ENCODE peak calls at places on chromosomes 5 and 9, in five cellular contexts. T is HCT116, N is GM12878, M is SK-N-SH, E is K562. Q is an unnamed sample.

GRCh38 chr9:93141771-93142483 is 7.9 kb upstream of the NINJ1 start:
- DNase-seq in E (no peak), M (no peak), N (no peak), T (no peak), Q (no peak)

GRCh38 chr9:98219794-98220370 is 27.4 kb upstream of the CORO2A start:
- DNase-seq in T (no peak), M (no peak), N (no peak), E (no peak), Q (no peak)

GRCh38 chr5:145834917-145835838 is at the start of gene PRELID2:
- DNase-seq in T (peak), N (peak), M (peak), E (peak), Q (peak)

GRCh38 chr9:121239071-121239470 is 28.9 kb upstream of the GSN start:
- DNase-seq in T (no peak), M (no peak), E (no peak), N (no peak), Q (no peak)

GRCh38 chr9:115291841-115292240 is 173.9 kb upstream of the TNC start:
- DNase-seq in T (no peak), N (no peak), M (no peak), E (no peak), Q (no peak)

GRCh38 chr5:132215329-132215728 is 12.3 kb downstream of the P4HA2 start:
- DNase-seq in M (peak), N (no peak), E (no peak), T (no peak), Q (no peak)

GRCh38 chr9:38108326-38108725 is 39.3 kb upstream of the SHB start:
- DNase-seq in E (no peak), T (no peak), M (no peak), N (no peak), Q (no peak)

GRCh38 chr5:76790632-76791290 is 28.1 kb upstream of the F2RL1 start:
- DNase-seq in T (peak), M (peak), E (no peak), N (no peak), Q (no peak)

GRCh38 chr5:35285011-35285410 is 54.7 kb upstream of the PRLR start:
- DNase-seq in N (no peak), T (no peak), M (no peak), E (no peak), Q (peak)

GRCh38 chr5:25362799-25363198 is 718.0 kb upstream of the CDH10 start:
- DNase-seq in T (no peak), N (no peak), E (no peak), M (no peak), Q (no peak)

GRCh38 chr5:172778223-172778814 is 7.3 kb upstream of the DUSP1 start:
- DNase-seq in M (no peak), E (peak), T (peak), N (no peak), Q (no peak)

DNA sequence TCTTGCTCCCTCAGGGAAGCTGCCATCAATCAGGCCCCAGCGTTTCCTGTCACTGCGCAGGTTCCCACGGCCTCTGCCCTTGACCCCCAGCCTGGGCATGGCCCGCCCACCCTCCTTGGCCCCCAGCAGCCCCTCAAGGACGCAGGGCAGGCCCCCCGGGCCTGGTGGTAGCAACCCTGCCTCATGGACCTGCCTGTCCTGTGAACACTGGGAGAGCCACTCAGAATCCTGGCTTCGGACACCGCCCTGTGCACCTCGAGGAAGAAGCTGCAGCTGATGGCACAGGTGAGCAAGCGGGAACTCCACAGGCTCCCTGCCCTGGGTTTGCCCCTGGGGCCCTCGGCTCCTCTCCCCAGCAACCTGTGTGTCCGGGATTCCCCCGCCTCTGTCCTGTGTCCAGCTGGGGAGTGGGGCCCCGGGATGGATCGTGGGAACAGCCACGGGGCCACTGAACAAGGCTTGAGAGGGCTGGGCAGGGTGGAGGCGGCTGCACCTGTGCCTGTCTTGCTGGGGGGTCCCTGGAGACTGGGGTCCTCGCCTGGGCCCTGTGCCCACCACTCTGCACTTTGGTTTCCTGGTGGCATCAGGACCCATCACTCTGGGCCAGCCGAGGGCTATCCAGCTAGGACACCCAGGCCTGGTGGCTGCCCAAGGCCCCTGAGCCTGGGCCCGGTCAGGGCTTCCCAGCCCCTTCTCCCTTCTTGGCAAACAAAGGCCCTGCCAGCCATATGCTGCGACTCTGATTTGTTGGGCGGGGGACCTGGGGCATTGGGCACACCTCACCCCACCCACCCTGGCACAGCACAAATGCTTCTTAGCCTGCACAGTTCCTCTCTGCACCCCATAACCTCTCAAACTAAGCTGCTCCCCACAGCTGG is 33.5 kb upstream of the EGFL7 start:
- DNase-seq in M (no peak), E (no peak), N (no peak), T (no peak), Q (no peak)
- TF ChIP-seq JUND in M (no peak), E (no peak), N (no peak), T (no peak), Q (no peak)

GRCh38 chr5:11048760-11049159 is 287.7 kb upstream of the DAP start:
- DNase-seq in M (no peak), E (no peak), N (no peak), T (no peak), Q (no peak)

GRCh38 chr5:11050596-11051304 is 289.7 kb upstream of the DAP start:
- DNase-seq in N (no peak), T (no peak), E (no peak), M (no peak), Q (no peak)

GRCh38 chr5:11056560-11056959 is 295.5 kb upstream of the DAP start:
- DNase-seq in T (no peak), N (no peak), E (no peak), M (no peak), Q (no peak)

DNA sequence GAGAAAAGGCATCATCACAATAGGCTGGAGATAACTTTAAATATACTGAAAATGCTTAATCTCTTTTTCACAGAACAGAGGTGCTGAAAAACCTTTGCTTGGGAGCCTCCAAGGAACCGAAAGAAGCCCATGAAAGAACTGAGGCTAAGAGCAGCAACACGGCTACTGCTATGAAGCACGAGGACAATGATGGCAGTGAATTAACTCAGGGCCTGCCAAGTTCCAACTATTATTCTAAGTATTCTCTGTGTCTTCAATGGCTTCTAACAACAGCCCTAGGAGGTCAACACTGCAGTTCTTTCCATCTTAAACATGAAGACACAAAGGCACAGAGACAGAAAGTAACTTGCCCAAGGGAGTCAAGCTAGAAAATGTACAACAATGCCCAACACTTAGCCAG is 293.0 kb upstream of the DAP start:
- DNase-seq in M (no peak), N (no peak), E (no peak), T (no peak), Q (no peak)
- TF ChIP-seq JUND in M (no peak), N (no peak), E (no peak), T (no peak), Q (no peak)

GRCh38 chr9:116475201-116475600 is 211.9 kb upstream of the TRIM32 start:
- DNase-seq in T (no peak), E (no peak), M (no peak), N (no peak), Q (no peak)

GRCh38 chr9:116479145-116479544 is 208.0 kb upstream of the TRIM32 start:
- DNase-seq in M (no peak), E (no peak), N (no peak), T (no peak), Q (no peak)

GRCh38 chr9:116477584-116478141 is 209.4 kb upstream of the TRIM32 start:
- DNase-seq in M (no peak), E (no peak), N (no peak), T (no peak), Q (no peak)

GRCh38 chr9:116476002-116476401 is 211.1 kb upstream of the TRIM32 start:
- DNase-seq in T (no peak), E (no peak), M (no peak), N (no peak), Q (no peak)

GRCh38 chr9:116476935-116477381 is 210.1 kb upstream of the TRIM32 start:
- DNase-seq in M (no peak), N (no peak), E (no peak), T (no peak), Q (no peak)
- TF ChIP-seq JUND in M (no peak), N (no peak), E (no peak), T (no peak), Q (no peak)

DNA sequence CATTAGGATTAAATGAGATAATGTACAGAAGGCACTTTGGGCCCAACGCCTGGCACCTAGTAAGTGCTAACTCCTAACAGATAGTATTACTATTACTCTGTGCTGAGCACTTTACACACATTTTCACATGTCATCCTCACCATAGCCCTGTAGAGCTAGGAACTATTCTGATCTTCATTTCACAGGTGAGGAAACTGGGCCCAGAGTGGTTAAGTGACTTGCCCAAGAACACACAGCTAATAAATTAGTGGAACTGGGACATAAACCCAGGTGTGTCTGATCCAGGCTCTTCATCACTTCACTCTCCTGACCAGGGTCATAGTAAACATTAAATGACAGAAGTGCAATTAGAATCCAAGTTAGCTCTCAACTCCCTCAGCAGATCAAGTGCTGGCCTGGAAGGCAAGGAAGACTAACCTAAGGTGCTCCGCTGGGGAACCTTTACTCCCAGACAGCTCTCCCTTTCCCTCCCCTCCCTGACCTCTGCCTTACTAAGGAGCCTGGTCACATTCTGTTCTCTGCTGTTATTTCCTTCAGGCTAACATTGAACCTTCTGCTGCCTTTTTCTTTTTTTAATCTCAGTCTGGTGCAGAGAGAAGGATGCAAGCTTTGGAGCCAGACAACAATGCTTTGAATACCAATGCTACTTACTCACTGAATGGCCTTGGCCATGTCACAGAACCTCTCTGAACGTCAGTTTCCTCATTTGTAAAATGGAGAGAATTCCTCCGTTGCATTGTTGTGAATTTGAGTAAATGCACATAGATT is 4.1 kb upstream of the ADRA1B start:
- DNase-seq in M (no peak), T (no peak), E (no peak), N (no peak), Q (peak)
- TF ChIP-seq JUND in M (peak), T (no peak), E (no peak), N (no peak), Q (no peak)

GRCh38 chr5:152270117-152270516 is 135.0 kb downstream of the NMUR2 start:
- DNase-seq in N (no peak), M (no peak), T (no peak), E (no peak), Q (no peak)

GRCh38 chr5:152269533-152269932 is 135.5 kb downstream of the NMUR2 start:
- DNase-seq in E (no peak), M (no peak), N (no peak), T (no peak), Q (no peak)

GRCh38 chr5:152274206-152274605 is 130.9 kb downstream of the NMUR2 start:
- DNase-seq in N (no peak), M (no peak), T (no peak), E (no peak), Q (no peak)

GRCh38 chr5:152271420-152271819 is 133.7 kb downstream of the NMUR2 start:
- DNase-seq in E (no peak), T (peak), M (no peak), N (peak), Q (peak)
- TF ChIP-seq JUND in E (no peak), T (no peak), M (no peak), N (no peak), Q (no peak)

GRCh38 chr5:8905021-8905420 is 640.9 kb downstream of the SEMA5A start:
- DNase-seq in E (no peak), T (no peak), N (no peak), M (no peak), Q (no peak)
- TF ChIP-seq JUND in E (no peak), T (no peak), N (no peak), M (no peak), Q (no peak)

GRCh38 chr9:68416891-68417570 is 60.6 kb downstream of the PGM5 start:
- DNase-seq in T (peak), M (no peak), E (peak), N (no peak), Q (peak)
- TF ChIP-seq JUND in T (no peak), M (no peak), E (no peak), N (no peak), Q (no peak)

DNA sequence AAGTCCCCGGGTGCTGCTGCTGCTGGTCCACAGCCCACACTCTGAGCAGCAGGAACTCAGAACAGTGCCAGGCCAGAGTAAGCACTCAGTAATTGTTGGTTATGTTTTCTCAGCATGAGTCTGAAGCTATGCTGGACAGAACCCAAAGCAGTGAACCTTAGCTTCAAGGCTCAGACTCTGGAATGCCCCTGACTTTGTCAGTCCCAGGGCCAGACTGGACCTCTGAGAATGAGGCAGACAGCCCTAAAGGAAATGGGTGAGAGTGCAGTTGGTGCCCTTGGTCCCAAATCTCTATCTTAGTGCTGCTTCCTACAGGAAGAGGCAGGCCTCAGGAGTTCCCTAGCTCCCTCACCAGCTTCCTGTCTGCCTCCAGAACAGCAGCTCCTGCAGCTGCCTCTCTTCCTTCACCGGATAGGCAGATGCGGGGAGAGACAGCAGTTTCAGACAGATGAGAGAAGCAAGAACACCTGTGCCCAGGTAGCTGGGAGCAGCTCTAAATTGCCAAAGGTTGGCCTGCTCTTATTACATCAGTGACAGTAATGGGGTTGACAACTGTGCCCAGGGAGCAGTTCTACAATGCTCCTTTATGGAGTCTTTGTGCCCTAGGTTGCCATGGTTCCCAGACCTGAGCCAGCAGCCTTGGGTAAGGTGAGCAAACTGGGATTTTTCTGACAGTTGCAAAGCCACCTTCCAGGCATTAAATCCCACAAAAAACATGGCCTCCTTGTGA is 82.2 kb upstream of the CXCL14 start:
- DNase-seq in N (no peak), E (no peak), T (no peak), M (no peak), Q (peak)
- TF ChIP-seq JUND in N (no peak), E (no peak), T (no peak), M (no peak), Q (no peak)

DNA sequence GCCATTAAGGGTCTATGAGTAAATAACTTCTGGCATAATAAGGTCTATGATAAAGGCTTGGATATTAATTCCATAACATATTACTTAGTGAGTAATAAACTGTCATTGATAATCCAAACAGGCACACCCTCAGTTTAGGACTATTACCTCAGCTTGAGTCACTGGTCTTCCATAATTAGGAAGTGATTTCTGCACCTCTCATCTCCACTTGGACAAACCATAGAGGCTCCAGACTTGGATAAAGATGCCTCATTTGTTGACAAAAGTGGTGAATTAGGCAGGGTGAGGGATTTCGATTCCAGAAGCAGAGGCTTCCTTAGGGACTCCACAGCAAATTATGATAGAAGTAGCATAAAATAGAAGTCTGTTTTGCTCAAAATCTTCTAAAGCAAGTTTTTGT is 127.5 kb upstream of the MTAP start:
- DNase-seq in M (no peak), E (no peak), T (peak), N (no peak), Q (no peak)
- TF ChIP-seq JUND in M (no peak), E (no peak), T (peak), N (no peak), Q (no peak)

Q was measured in T47D.